ENCODE peak calls at places on chromosome 5, in eight cellular contexts. E, Y, I, O, F, C, S and H are unnamed samples.

GRCh38 chr5:164013077-164013670 is 507.8 kb downstream of the MAT2B start:
- DNase-seq in S (peak), Y (no peak), F (peak), I (peak), E (peak), O (peak), C (no peak), H (peak)

GRCh38 chr5:87560528-87560927 is 147.8 kb upstream of the CCNH start:
- DNase-seq in I (no peak), O (no peak), E (no peak), C (no peak), S (no peak), Y (no peak), F (no peak), H (no peak)

GRCh38 chr5:127959152-127959764 is 124.3 kb upstream of the SLC12A2 start:
- DNase-seq in S (peak), C (no peak), E (peak), I (peak), F (peak), Y (peak), O (peak), H (peak)

GRCh38 chr5:27592231-27592630 is 553.8 kb upstream of the CDH9 start:
- DNase-seq in C (no peak), I (peak), S (no peak), Y (no peak), F (no peak), O (no peak), E (no peak), H (peak)

GRCh38 chr5:174245506-174245905 is 200.0 kb downstream of the NSG2 start:
- DNase-seq in F (no peak), I (no peak), E (no peak), Y (no peak), S (no peak), C (no peak), O (no peak), H (no peak)

GRCh38 chr5:169648725-169649124 is 11.7 kb downstream of the DOCK2 start:
- DNase-seq in I (no peak), F (no peak), S (no peak), Y (peak), E (no peak), C (no peak), O (no peak), H (no peak)

GRCh38 chr5:179803651-179804598 is 2.7 kb downstream of the MGAT4B start:
- DNase-seq in E (peak), I (peak), S (no peak), C (no peak), Y (no peak), F (no peak), O (no peak), H (no peak)

GRCh38 chr5:41414598-41414997 is 95.8 kb downstream of the PLCXD3 start:
- DNase-seq in F (peak), Y (no peak), C (no peak), E (no peak), S (no peak), O (peak), I (peak), H (peak)

GRCh38 chr5:56589486-56589870 is 225.9 kb upstream of the MAP3K1 start:
- DNase-seq in Y (no peak), S (no peak), O (no peak), E (no peak), F (peak), I (no peak), C (no peak), H (no peak)

GRCh38 chr5:87095787-87096186 is 171.9 kb upstream of the RASA1 start:
- DNase-seq in C (no peak), O (no peak), F (no peak), I (no peak), E (no peak), Y (no peak), S (no peak), H (no peak)

GRCh38 chr5:129670944-129671343 is 77.0 kb upstream of the MINAR2 start:
- DNase-seq in S (no peak), I (peak), F (no peak), O (peak), E (no peak), Y (no peak), C (no peak), H (peak)

GRCh38 chr5:83197326-83197725 is 120.0 kb downstream of the XRCC4 start:
- DNase-seq in I (no peak), F (no peak), E (no peak), O (no peak), C (no peak), Y (no peak), S (no peak), H (no peak)

GRCh38 chr5:180641566-180641900 is 7.9 kb downstream of the FLT4 start:
- DNase-seq in I (no peak), F (no peak), O (no peak), E (no peak), S (no peak), Y (no peak), C (no peak), H (no peak)

GRCh38 chr5:133050500-133050899 is 1.3 kb upstream of the HSPA4 start:
- DNase-seq in Y (no peak), S (no peak), F (no peak), I (no peak), C (no peak), E (no peak), O (no peak), H (peak)

GRCh38 chr5:1062761-1063568 is 48.9 kb downstream of the SLC12A7 start:
- DNase-seq in I (no peak), E (no peak), O (no peak), F (no peak), S (no peak), C (no peak), Y (peak), H (no peak)

GRCh38 chr5:26148569-26149107 is 889.7 kb downstream of the CDH9 start:
- DNase-seq in O (no peak), S (no peak), C (no peak), F (no peak), Y (no peak), I (no peak), E (no peak), H (no peak)

GRCh38 chr5:137872476-137872875 is 4.8 kb downstream of the MYOT start:
- DNase-seq in C (no peak), F (no peak), I (no peak), O (no peak), S (no peak), Y (no peak), E (no peak), H (no peak)

GRCh38 chr5:9519537-9519936 is 26.3 kb downstream of the SEMA5A start:
- DNase-seq in Y (no peak), C (no peak), I (no peak), S (no peak), F (peak), O (no peak), E (no peak), H (no peak)

GRCh38 chr5:116510525-116510924 is 64.1 kb downstream of the SEMA6A start:
- DNase-seq in S (no peak), F (no peak), C (no peak), Y (no peak), I (no peak), O (no peak), E (no peak), H (no peak)

GRCh38 chr5:13859285-13859684 is 85.2 kb downstream of the DNAH5 start:
- DNase-seq in O (no peak), F (no peak), I (no peak), Y (no peak), S (no peak), C (no peak), E (no peak), H (no peak)

GRCh38 chr5:103452089-103452488 is 110.5 kb downstream of the NUDT12 start:
- DNase-seq in E (no peak), S (no peak), F (no peak), C (no peak), Y (no peak), O (no peak), I (no peak), H (no peak)

GRCh38 chr5:68823301-68823700 is 270.5 kb upstream of the SLC30A5 start:
- DNase-seq in O (no peak), C (no peak), Y (no peak), E (no peak), F (no peak), S (no peak), I (no peak), H (no peak)

GRCh38 chr5:32225445-32225844 is 51.3 kb upstream of the GOLPH3 start:
- DNase-seq in Y (no peak), S (peak), F (no peak), O (no peak), C (no peak), E (no peak), I (no peak), H (no peak)

GRCh38 chr5:39650234-39650816 is 225.5 kb upstream of the DAB2 start:
- DNase-seq in E (no peak), I (peak), S (no peak), Y (no peak), O (peak), F (no peak), C (no peak), H (peak)

GRCh38 chr5:135193213-135194125 is 159.4 kb upstream of the PITX1 start:
- DNase-seq in F (no peak), I (peak), E (no peak), S (no peak), O (peak), C (no peak), Y (no peak), H (no peak)

GRCh38 chr5:151078490-151079262 is 2.2 kb downstream of the TNIP1 start:
- DNase-seq in Y (no peak), I (no peak), S (no peak), O (no peak), F (no peak), C (no peak), E (peak), H (no peak)

GRCh38 chr5:93800988-93801811 is 59.8 kb upstream of the POU5F2 start:
- DNase-seq in O (no peak), Y (no peak), I (peak), F (peak), C (no peak), E (peak), S (no peak), H (peak)

GRCh38 chr5:119356384-119357188 is 767 bp downstream of the TNFAIP8 start:
- DNase-seq in Y (no peak), F (no peak), E (no peak), O (no peak), S (no peak), C (no peak), I (no peak), H (no peak)

GRCh38 chr5:178314066-178314660 is 81.6 kb upstream of the PHYKPL start:
- DNase-seq in C (no peak), E (no peak), F (no peak), O (no peak), Y (peak), I (no peak), S (no peak), H (no peak)

GRCh38 chr5:2586016-2586715 is 165.3 kb downstream of the IRX2 start:
- DNase-seq in S (no peak), E (no peak), C (no peak), Y (no peak), F (no peak), I (no peak), O (no peak), H (no peak)

DNA sequence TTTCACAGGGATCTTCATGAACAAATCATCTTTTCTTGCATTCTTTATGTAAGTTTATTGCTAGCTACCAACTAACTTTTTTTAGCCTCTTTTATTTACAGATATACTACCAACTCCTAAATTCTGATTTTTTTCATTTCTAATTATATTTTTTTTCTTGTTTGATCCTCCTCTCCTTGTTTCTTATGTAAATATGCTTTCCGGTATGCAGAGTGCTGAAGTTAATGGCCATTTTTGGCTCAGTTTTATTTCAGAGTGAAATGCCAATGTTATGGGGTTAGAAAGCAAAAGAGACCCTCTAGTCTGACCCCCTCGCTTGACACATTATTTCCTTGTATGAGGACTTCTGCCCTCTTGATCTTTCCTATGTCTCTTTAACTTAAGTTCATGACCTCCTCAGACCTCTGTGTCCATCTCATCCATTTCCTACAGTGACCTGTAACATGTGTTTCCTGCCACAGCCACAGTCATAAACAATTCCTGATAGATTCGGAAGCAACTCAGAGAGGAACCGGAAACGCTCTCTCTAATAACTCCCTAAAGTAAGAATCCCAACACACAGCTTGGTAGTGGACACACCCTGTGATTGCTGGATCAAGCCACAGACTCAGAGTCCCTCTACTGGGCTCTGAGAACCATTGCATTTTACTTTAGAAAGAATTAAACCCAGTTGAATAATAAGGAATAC is 42.9 kb upstream of the AFAP1L1 start:
- DNase-seq in F (peak), I (peak), E (peak), O (peak), Y (no peak), S (no peak), C (no peak), H (peak)
- TF ChIP-seq CTCF in F (peak), I (peak), E (no peak), O (peak), Y (peak), S (no peak), C (no peak), H (peak)

DNA sequence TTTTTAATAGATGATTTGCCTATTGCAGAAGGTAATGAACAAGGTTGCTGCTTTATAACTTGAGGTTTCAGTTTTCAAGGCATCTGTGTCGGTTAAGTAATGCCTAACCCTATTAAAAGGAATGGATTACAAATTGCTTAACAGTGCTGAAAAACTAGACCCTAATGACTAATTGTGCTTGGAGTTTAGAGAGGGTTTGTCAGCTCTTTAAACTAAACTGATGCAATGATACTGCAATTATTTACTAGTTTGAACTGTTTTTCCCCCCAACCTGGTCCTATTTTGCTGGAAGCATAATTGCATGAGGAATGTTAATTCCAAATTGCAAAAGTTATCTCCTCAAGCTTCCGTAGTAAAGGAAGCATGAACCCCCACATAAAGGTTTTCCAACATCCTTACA is 39.3 kb upstream of the TLX3 start:
- DNase-seq in C (no peak), Y (no peak), O (peak), I (no peak), E (no peak), F (no peak), S (no peak), H (no peak)
- H3K27ac ChIP-seq in C (no peak), Y (no peak), O (no peak), I (no peak), E (no peak), F (no peak), S (no peak), H (no peak)

GRCh38 chr5:140737486-140737885 is 37.2 kb downstream of the ZMAT2 start:
- DNase-seq in S (no peak), C (no peak), E (no peak), F (no peak), I (no peak), O (no peak), Y (no peak), H (no peak)

DNA sequence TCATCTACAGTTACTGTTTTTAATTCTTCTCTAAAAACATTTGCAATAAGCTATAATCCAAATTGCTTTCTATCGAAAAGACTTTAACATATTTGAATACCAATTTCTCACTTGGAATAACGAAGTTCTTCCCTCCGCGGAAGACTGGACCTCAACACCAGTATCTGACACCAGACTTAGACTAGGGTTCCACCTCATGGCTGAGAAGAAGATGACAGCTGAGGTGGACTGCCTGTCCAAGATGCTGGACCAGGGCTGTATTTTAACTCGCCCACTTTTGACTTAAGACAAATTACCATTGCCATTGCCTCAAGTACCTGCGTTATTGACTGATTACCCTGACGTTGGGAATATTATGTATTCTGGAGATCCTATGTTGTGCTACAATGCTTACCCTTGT is 34.1 kb downstream of the ZMAT2 start:
- DNase-seq in S (no peak), E (peak), C (no peak), I (peak), F (no peak), Y (no peak), O (no peak), H (no peak)
- TF ChIP-seq CTCF in S (no peak), E (no peak), C (no peak), I (peak), F (peak), Y (no peak), O (peak), H (peak)

GRCh38 chr5:172919525-172920446 is 39.4 kb upstream of the RPL26L1 start:
- DNase-seq in S (no peak), O (no peak), E (no peak), Y (no peak), F (peak), C (no peak), I (no peak), H (no peak)
- H3K27ac ChIP-seq in S (no peak), O (peak), E (no peak), Y (no peak), F (peak), C (no peak), I (peak), H (peak)

DNA sequence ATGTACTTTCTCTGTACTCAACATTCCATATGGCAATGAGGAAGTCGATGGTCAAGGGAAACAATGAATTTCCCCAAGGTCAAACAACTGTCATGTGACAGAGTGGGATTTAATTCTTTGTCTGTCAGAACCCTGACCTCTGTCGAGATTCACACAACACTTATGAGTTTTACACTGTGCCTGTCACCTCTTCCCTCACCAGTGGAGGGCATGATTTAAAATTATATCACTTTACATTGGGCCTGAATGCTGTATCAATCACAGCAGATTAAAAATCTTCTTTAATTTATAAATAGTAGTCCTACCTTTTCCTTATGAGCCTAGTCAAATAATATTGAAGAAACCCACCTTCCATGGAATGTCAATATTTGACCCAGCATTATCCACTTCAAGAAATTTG is 276.7 kb downstream of the CDH10 start:
- DNase-seq in O (no peak), C (no peak), I (peak), F (no peak), E (no peak), Y (no peak), S (no peak), H (no peak)
- TF ChIP-seq CTCF in O (no peak), C (no peak), I (peak), F (no peak), E (no peak), Y (no peak), S (no peak), H (no peak)

GRCh38 chr5:160537940-160538339 is 116.3 kb downstream of the PTTG1 start:
- DNase-seq in Y (no peak), F (no peak), S (no peak), C (no peak), E (no peak), O (no peak), I (no peak), H (no peak)
- H3K27ac ChIP-seq in Y (no peak), F (no peak), S (no peak), C (no peak), E (no peak), O (no peak), I (no peak), H (no peak)

DNA sequence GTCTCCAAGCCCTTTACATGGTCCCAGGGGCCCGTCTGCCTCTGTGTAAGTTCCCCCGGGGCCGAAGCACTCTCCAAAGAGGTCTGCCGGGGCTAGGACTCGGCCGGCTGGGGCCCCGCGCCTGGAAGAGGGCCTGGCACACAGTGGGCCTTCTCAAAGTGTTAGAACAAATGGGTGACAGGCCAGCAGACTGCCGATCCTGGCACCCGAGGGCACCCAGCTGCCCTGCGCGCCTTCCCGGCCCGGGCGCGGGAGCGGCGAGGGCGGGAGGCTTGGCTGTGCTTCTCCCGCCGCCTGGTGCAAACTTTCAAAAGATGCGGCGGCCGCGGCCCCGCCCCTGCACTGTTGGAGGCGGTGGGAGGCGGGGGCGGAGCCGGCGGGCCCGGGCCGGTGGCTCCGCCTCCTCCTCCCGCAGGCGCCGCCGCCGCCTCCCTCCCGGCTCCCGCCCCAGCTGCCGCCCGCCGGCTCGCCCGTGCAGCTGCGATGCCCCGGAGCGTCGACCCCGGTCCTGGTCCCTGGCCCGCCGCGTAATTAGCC is at the start of gene NEURL1B:
- DNase-seq in Y (peak), C (no peak), F (peak), E (peak), I (peak), S (peak), O (no peak), H (peak)
- TF ChIP-seq CTCF in Y (no peak), C (no peak), F (peak), E (no peak), I (no peak), S (no peak), O (no peak), H (peak)

DNA sequence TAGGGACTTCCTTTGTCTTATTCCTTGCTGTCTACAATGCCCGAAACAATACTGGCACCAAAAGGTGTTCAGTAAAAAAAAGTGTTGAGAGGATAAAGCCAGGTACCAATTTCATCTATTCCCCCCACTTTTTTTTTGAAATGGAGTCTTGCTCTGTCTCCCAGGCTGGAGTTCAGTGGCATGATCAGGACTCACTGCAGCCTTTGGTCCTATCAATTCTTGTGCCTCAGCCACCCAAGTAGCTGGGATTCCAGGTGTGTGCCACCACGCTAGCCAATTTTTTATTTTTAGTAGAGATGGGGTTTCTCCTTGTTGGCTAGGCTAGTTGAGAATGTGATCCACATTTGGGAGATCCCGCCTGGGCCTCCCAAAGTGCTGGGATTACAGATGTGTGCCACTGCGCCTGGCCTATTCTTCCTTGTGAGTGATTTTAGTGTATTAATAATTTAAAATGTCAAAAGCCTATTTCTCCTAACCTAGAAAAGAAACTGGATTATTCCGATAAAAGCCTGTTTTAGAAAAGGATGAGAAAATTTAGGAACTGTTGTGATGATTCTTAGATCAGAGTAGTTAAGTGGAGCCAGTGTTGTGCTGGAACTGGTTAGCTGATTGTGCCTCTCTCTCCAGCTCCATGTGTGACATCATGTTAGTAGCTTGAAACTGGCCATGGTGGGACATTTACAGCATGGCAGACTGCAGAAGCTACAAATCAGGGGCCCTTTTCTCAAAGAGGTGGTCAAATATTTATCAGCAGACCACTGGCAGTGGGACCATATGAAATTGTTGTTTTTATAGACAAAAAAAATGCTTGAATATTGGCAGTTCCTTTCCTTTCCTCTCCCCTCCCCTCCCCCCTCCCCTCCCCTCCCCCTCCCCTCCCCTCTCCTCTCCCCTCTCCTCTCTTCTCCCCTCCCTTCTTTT is 14.3 kb downstream of the CDC42SE2 start:
- DNase-seq in E (no peak), F (no peak), S (no peak), C (no peak), I (no peak), Y (no peak), O (no peak), H (no peak)
- H3K27ac ChIP-seq in E (no peak), F (no peak), S (no peak), C (peak), I (no peak), Y (no peak), O (no peak), H (no peak)